ENCODE peak calls at places on chromosomes 2 and 18, in nine cellular contexts. Z is CD4-positive, alpha-beta memory T cell; M is AG04450; V is left lung; W is ascending aorta; J is right cardiac atrium; O is NCI-H1105; H is stimulated activated naive CD8-positive, alpha-beta T cell treated with anti-CD3 and anti-CD28 coated beads, Interleukin-15, amount 100 ng/mL, for 72 hours; A is NCI-H774. S is an unnamed sample.

GRCh38 chr2:170235860-170236638 is 58.1 kb downstream of the MYO3B start:
- DNase-seq in V (no peak), M (no peak), J (no peak), H (peak; percentile 20), O (peak; percentile 34), Z (no peak), W (no peak), A (peak; percentile 73), S (no peak)

GRCh38 chr18:78561757-78562445 is 417.7 kb upstream of the SALL3 start:
- DNase-seq in H (no peak), O (no peak), Z (no peak), J (no peak), W (no peak), A (peak; percentile 26), M (no peak), V (no peak), S (no peak)

GRCh38 chr2:24586955-24587354 is 95.9 kb downstream of the NCOA1 start:
- DNase-seq in W (no peak), M (no peak), H (peak; percentile 44), J (no peak), Z (no peak), O (no peak), A (no peak), V (no peak), S (no peak)

GRCh38 chr2:70111752-70112591 is 24.7 kb downstream of the PCBP1 start:
- DNase-seq in A (no peak), V (no peak), J (no peak), H (no peak), O (peak; percentile 2), Z (no peak), M (no peak), W (no peak), S (no peak)

GRCh38 chr2:241300000-241300399 is 15.5 kb downstream of the HDLBP start:
- DNase-seq in A (no peak), V (no peak), O (no peak), J (no peak), Z (peak; percentile 40), W (no peak), H (peak; percentile 31), M (no peak), S (no peak)

GRCh38 chr2:118859157-118859770 is 11.8 kb upstream of the EN1 start:
- DNase-seq in A (no peak), V (no peak), Z (no peak), W (no peak), O (no peak), M (no peak), H (no peak), J (no peak), S (no peak)

GRCh38 chr2:197871780-197872456 is 67.5 kb downstream of the PLCL1 start:
- DNase-seq in M (no peak), A (peak; percentile 92), J (no peak), V (no peak), H (no peak), W (no peak), Z (no peak), O (no peak), S (no peak)

GRCh38 chr2:223487447-223487846 is 114.7 kb downstream of the SCG2 start:
- DNase-seq in H (no peak), V (no peak), A (no peak), M (no peak), Z (no peak), J (no peak), W (no peak), O (no peak), S (no peak)

GRCh38 chr2:224909885-224910517 is 132.3 kb downstream of the DOCK10 start:
- DNase-seq in O (no peak), M (no peak), W (peak; percentile 56), Z (no peak), J (peak; percentile 85), H (no peak), A (peak; percentile 54), V (no peak), S (no peak)

GRCh38 chr2:132849118-132849517 is 179.1 kb upstream of the LYPD1 start:
- DNase-seq in A (no peak), J (no peak), V (no peak), Z (no peak), M (peak; percentile 20), O (no peak), W (no peak), H (no peak), S (no peak)

GRCh38 chr18:10936211-10937053 is 212.9 kb downstream of the PIEZO2 start:
- DNase-seq in M (no peak), W (no peak), A (no peak), H (no peak), Z (no peak), V (no peak), O (no peak), J (peak; percentile 63), S (no peak)

GRCh38 chr18:58272779-58273500 is 228.9 kb downstream of the NEDD4L start:
- DNase-seq in V (no peak), Z (no peak), M (no peak), H (peak; percentile 5), W (no peak), A (no peak), O (no peak), J (no peak), S (no peak)

GRCh38 chr2:95031076-95031725 is 5.7 kb downstream of the MAL start:
- DNase-seq in O (no peak), V (no peak), J (no peak), Z (no peak), W (no peak), M (no peak), H (no peak), A (no peak), S (no peak)

GRCh38 chr2:109486711-109487130 is 127.0 kb downstream of the SEPTIN10 start:
- DNase-seq in M (no peak), Z (no peak), J (no peak), H (no peak), A (no peak), V (no peak), W (no peak), O (no peak), S (no peak)

GRCh38 chr2:161913865-161914264 is 160.2 kb downstream of the DPP4 start:
- DNase-seq in M (no peak), V (no peak), W (no peak), J (no peak), A (no peak), O (no peak), H (no peak), Z (no peak), S (no peak)

GRCh38 chr2:216700088-216700567 is 4.8 kb upstream of the IGFBP5 start:
- DNase-seq in W (no peak), M (no peak), V (no peak), Z (no peak), J (no peak), H (no peak), O (peak; percentile 80), A (peak; percentile 26), S (no peak)

GRCh38 chr2:144377929-144378328 is 142.0 kb downstream of the ZEB2 start:
- DNase-seq in A (no peak), W (no peak), Z (no peak), M (no peak), J (no peak), O (no peak), H (no peak), V (no peak), S (no peak)

GRCh38 chr2:192159215-192159614 is 35.5 kb downstream of the TMEFF2 start:
- DNase-seq in O (no peak), Z (no peak), W (no peak), J (no peak), A (no peak), V (no peak), M (no peak), H (no peak), S (no peak)

GRCh38 chr2:204343685-204344084 is 201.6 kb upstream of the PARD3B start:
- DNase-seq in V (no peak), H (no peak), J (no peak), O (no peak), Z (no peak), W (no peak), M (no peak), A (no peak), S (no peak)

GRCh38 chr18:23105581-23106219 is 29.6 kb upstream of the CABLES1 start:
- DNase-seq in H (no peak), W (no peak), A (no peak), Z (no peak), M (no peak), J (no peak), O (no peak), V (no peak), S (peak; percentile 68)

GRCh38 chr2:218995972-218996644 is 2.9 kb upstream of the CRYBA2 start:
- DNase-seq in M (peak; percentile 27), O (peak; percentile 80), Z (peak; percentile 67), J (peak; percentile 93), W (peak; percentile 47), H (peak; percentile 87), V (peak; percentile 95), A (peak; percentile 92), S (peak; percentile 93)

GRCh38 chr2:70190086-70190412 is 770 bp downstream of the C2orf42 start:
- DNase-seq in H (no peak), W (no peak), J (peak; percentile 44), V (no peak), M (no peak), A (no peak), Z (no peak), O (no peak), S (peak; percentile 15)

GRCh38 chr18:43312891-43313290 is 35.6 kb upstream of the SYT4 start:
- DNase-seq in J (no peak), W (no peak), Z (no peak), H (no peak), M (no peak), A (no peak), O (no peak), V (no peak), S (no peak)

GRCh38 chr2:30234180-30234971 is 3.0 kb downstream of the LBH start:
- DNase-seq in A (no peak), O (no peak), V (no peak), Z (no peak), J (no peak), H (no peak), W (no peak), M (peak; percentile 83), S (peak; percentile 30)

GRCh38 chr2:216698895-216699294 is 3.5 kb upstream of the IGFBP5 start:
- DNase-seq in H (no peak), M (no peak), V (no peak), W (no peak), O (peak; percentile 74), A (peak; percentile 77), J (no peak), Z (no peak), S (no peak)

GRCh38 chr2:209458018-209458979 is 34.5 kb downstream of the MAP2 start:
- DNase-seq in O (no peak), Z (no peak), V (no peak), J (no peak), A (no peak), M (no peak), H (no peak), W (no peak), S (no peak)

GRCh38 chr2:40404500-40404899 is 47.4 kb downstream of the SLC8A1 start:
- DNase-seq in Z (no peak), J (no peak), A (no peak), H (no peak), M (no peak), W (no peak), V (no peak), O (no peak), S (no peak)

GRCh38 chr2:127261835-127262234 is 32.1 kb downstream of the ERCC3 start:
- DNase-seq in H (no peak), O (no peak), J (no peak), Z (no peak), M (no peak), V (no peak), A (no peak), W (no peak), S (no peak)

GRCh38 chr18:48959921-48960920 is 9.5 kb upstream of the SMAD7 start:
- DNase-seq in W (no peak), Z (no peak), M (no peak), V (no peak), A (no peak), O (no peak), J (no peak), H (no peak), S (no peak)

GRCh38 chr2:112830469-112830868 is 6.1 kb downstream of the IL1B start:
- DNase-seq in W (no peak), J (no peak), O (no peak), V (no peak), A (no peak), H (no peak), Z (no peak), M (no peak), S (no peak)

GRCh38 chr2:150370600-150370999 is 116.9 kb downstream of the RND3 start:
- DNase-seq in Z (no peak), V (no peak), O (peak; percentile 47), A (no peak), H (no peak), M (no peak), W (no peak), J (no peak), S (peak; percentile 32)

S was measured in transverse colon.